ENCODE peak calls at places on chromosomes 4 and X, in seven cellular contexts. T is HL-60, R is HepG2, P is GM23338, K is HCT116, J is A549, V is SK-N-SH. U is an unnamed sample.

GRCh38 chr4:121138014-121138413 is 26.1 kb downstream of the TNIP3 start:
- DNase-seq in J (no peak), P (no peak), V (no peak), T (no peak), R (no peak), K (no peak), U (no peak)

GRCh38 chr4:145868637-145869409 is 69.8 kb downstream of the ZNF827 start:
- DNase-seq in K (no peak), J (no peak), V (no peak), P (no peak), T (no peak), R (no peak), U (no peak)

GRCh38 chr4:85873566-85873965 is 398.6 kb downstream of the ARHGAP24 start:
- DNase-seq in T (no peak), V (no peak), P (no peak), J (no peak), R (no peak), K (no peak), U (no peak)

GRCh38 chr4:44446801-44447562 is 1.6 kb downstream of the KCTD8 start:
- DNase-seq in R (no peak), V (peak), K (no peak), J (no peak), T (no peak), P (peak), U (no peak)

GRCh38 chrX:150690126-150690525 is 3.1 kb upstream of the MTMR1 start:
- DNase-seq in T (no peak), R (no peak), P (no peak), K (peak), J (peak), V (no peak), U (no peak)

GRCh38 chrX:46235778-46236177 is 309.4 kb downstream of the ZNF674 start:
- DNase-seq in R (no peak), K (no peak), J (no peak), V (no peak), P (no peak), T (no peak), U (no peak)

GRCh38 chr4:56971383-56971782 is 6.0 kb downstream of the NOA1 start:
- DNase-seq in J (no peak), R (no peak), K (no peak), P (no peak), T (no peak), V (no peak), U (no peak)

GRCh38 chrX:19156223-19156622 is 34.0 kb upstream of the ADGRG2 start:
- DNase-seq in J (no peak), T (no peak), P (peak), K (no peak), R (no peak), V (no peak), U (no peak)

GRCh38 chr4:174764105-174764729 is 64.8 kb downstream of the GLRA3 start:
- DNase-seq in V (peak), R (peak), P (peak), J (peak), K (peak), T (no peak), U (no peak)

GRCh38 chr4:82524570-82525152 is 37.1 kb downstream of the TMEM150C start:
- DNase-seq in J (no peak), T (no peak), K (no peak), P (peak), V (no peak), R (peak), U (no peak)

GRCh38 chr4:169150806-169151205 is 120.0 kb downstream of the SH3RF1 start:
- DNase-seq in V (no peak), J (no peak), P (no peak), R (no peak), T (no peak), K (no peak), U (no peak)

GRCh38 chr4:175051974-175052373 is 133.8 kb downstream of the ADAM29 start:
- DNase-seq in R (no peak), T (no peak), K (no peak), J (no peak), P (no peak), V (no peak), U (no peak)

GRCh38 chr4:76867880-76868655 is 29.9 kb downstream of the SOWAHB start:
- DNase-seq in T (no peak), K (no peak), J (peak), R (no peak), V (no peak), P (peak), U (no peak)

GRCh38 chrX:22534643-22535042 is 261.9 kb downstream of the CBLL2 start:
- DNase-seq in V (no peak), T (no peak), J (no peak), P (no peak), R (no peak), K (no peak), U (no peak)

DNA sequence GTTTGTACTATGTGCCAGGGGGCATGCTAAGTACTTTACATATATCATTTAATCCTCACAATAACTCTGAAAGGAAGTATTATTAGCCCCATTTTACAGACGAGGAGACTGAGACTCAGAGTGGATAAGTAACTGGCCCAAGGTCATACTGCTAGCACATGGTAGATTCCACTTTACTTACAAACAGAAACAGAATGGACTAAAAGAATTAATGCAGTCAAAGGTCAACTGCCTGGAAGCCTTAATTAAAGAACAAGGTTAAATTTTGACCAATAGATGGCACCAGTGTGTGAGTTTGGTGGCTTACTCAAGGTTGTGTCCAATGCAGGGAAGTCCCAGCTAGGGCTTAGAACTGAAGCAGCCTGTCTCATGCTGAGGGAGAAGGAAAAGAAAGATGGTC is 4.7 kb downstream of the RIPPLY1 start:
- DNase-seq in V (peak), R (peak), K (no peak), P (peak), T (peak), J (peak), U (peak)
- TF ChIP-seq REST in V (no peak), R (no peak), K (no peak), P (no peak), T (no peak), J (no peak), U (no peak)

GRCh38 chr4:8155660-8156421 is 2.8 kb downstream of the ABLIM2 start:
- DNase-seq in V (no peak), R (no peak), J (no peak), P (peak), K (no peak), T (no peak), U (no peak)

GRCh38 chr4:8157944-8158709 is 486 bp downstream of the ABLIM2 start:
- DNase-seq in J (no peak), R (no peak), K (no peak), V (no peak), P (peak), T (no peak), U (no peak)

GRCh38 chr4:8158710-8159521 is at the start of gene ABLIM2:
- DNase-seq in V (peak), P (peak), R (peak), K (peak), T (peak), J (peak), U (peak)

GRCh38 chr4:8156617-8157016 is 2.0 kb downstream of the ABLIM2 start:
- DNase-seq in P (no peak), V (no peak), K (no peak), J (no peak), R (peak), T (no peak), U (no peak)

GRCh38 chr4:8157496-8157895 is 1.1 kb downstream of the ABLIM2 start:
- DNase-seq in R (no peak), V (no peak), T (no peak), K (no peak), P (peak), J (no peak), U (no peak)
- H3K4me3 ChIP-seq in R (peak), V (peak), T (no peak), K (peak), P (peak), J (no peak), U (no peak)

DNA sequence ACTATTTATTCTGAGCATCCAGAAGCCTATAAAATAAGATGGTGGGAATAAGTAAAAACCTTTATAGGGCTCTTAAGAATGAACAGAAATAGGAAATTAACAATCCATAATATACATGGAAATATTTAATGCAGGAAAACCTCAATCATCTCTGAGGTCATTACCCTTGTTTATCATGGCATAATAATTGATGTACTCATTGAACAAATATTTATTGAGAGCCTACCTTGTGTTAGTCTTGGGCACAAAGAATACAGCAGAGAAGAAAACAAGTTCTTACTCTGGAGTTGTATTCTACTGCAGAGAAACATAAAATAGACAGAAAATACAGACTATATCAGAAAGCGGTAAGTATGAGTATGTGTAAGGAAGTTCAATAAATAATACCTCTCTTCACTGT is 167.2 kb downstream of the COX18 start:
- DNase-seq in J (no peak), V (no peak), T (no peak), K (no peak), P (no peak), R (no peak), U (no peak)
- TF ChIP-seq REST in J (no peak), V (no peak), T (no peak), K (no peak), P (no peak), R (no peak), U (no peak)

GRCh38 chr4:183959349-183959748 is 54.2 kb downstream of the STOX2 start:
- DNase-seq in P (peak), R (no peak), V (peak), T (no peak), J (no peak), K (no peak), U (no peak)
- H3K4me3 ChIP-seq in P (no peak), R (no peak), V (peak), T (no peak), J (no peak), K (no peak), U (no peak)

GRCh38 chr4:109184421-109184956 is 118.0 kb downstream of the COL25A1 start:
- DNase-seq in T (no peak), V (no peak), P (no peak), R (no peak), K (no peak), J (no peak), U (no peak)
- TF ChIP-seq REST in T (no peak), V (no peak), P (no peak), R (no peak), K (no peak), J (no peak), U (no peak)

GRCh38 chr4:185651137-185651677 is 115.9 kb upstream of the PDLIM3 start:
- DNase-seq in R (peak), V (no peak), K (no peak), J (no peak), T (no peak), P (peak), U (no peak)
- H3K4me3 ChIP-seq in R (no peak), V (no peak), K (no peak), J (no peak), T (no peak), P (no peak), U (no peak)

DNA sequence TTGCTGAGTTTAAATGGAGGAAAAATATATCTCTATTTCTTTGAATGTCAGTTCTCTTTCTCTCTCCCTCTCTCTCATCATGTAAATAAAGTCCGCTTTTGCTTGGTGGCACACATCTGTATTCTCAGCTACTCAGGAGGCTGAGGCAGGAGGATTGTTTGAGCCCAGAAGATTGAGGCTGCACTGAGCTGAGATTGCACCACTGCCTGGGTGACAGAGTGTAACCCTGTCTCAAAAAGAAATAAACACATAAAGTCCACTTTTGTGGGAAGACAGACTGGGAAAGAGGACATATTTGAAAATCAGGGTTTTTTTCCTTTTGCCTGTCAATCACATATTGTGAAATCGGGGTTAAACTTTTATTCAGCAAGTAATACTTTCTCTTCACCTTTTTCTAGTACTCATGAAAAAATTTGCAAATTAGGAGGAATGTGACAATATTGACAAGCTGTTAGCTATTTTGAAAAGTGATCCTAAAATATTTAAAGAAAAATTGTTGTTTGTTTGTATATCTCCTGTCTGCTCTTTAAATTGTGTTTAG is 42.6 kb downstream of the PLS3 start:
- DNase-seq in R (no peak), K (no peak), V (no peak), J (no peak), P (no peak), T (no peak), U (no peak)
- TF ChIP-seq REST in R (no peak), K (no peak), V (no peak), J (no peak), P (no peak), T (no peak), U (no peak)

DNA sequence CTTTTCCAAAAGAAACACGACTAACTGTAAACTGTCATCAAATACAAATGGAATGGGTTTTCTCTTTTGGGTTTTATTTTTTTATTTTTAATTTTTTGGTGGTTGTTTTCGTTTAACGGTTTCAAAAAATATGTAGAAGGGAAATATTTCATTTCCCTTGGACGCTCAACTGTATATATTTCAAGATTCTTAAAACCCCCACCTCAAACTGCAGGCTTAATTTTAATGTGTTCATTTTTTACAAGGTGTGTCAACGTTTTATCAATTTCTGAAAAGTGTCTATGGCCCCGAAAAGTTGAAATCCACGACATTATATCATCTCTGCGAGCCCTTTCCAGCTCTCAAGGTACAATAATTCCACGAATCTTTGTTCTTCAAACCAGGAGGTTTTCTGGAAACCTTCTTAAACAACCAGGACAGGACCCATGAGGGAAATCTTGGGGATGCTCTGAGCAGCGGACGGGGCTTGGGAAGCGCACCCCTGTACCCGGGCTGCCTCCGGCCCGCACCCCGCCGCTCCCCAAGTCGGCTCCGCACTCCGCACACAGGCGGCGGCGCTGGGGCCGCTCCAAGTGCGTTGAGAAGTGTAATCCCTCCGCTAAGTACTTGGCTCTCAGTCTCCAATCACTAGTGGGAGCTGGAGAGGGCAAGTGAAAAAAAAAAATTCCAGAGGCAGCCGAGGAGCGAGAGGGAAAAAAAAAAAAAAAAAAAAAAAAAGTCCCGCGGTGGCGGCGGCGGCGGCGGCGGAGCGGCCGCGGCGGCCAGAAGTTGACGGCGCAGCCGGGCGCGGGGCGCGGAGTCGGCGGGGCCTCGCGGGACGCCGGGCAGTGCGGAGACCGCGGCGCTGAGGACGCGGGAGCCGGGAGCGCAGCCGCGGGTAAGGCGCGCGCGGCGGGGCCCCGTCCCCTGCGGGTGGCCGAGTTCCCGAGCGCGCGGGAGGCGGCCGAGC is at the start of gene BMPR1B:
- DNase-seq in V (peak), K (no peak), T (no peak), R (no peak), P (peak), J (peak), U (no peak)
- H3K4me3 ChIP-seq in V (peak), K (no peak), T (peak), R (peak), P (peak), J (peak), U (no peak)

GRCh38 chr4:164753873-164754488 is at the start of gene SMIM31:
- DNase-seq in K (no peak), J (peak), V (no peak), T (no peak), P (no peak), R (no peak), U (no peak)

GRCh38 chr4:164748375-164748774 is 5.6 kb upstream of the SMIM31 start:
- DNase-seq in T (no peak), J (peak), K (peak), V (peak), R (peak), P (peak), U (no peak)
- TF ChIP-seq REST in T (no peak), J (no peak), K (no peak), V (no peak), R (no peak), P (no peak), U (no peak)